ENCODE peak calls at places on chromosomes 2 and 18, in four cellular contexts. One of them, this sample, is unnamed.

GRCh38 chr18:25097119-25098114 is 254.5 kb downstream of the ZNF521 start:
- DNase-seq in NK-92 treated with Interleukin-12 subunit alpha and Interleukin-12 subunit beta, amount 100 ng/mL, for 24 hours: no peak
- DNase-seq in astrocyte of the hippocampus: no peak
- DNase-seq in WTC11: no peak
- DNase-seq in this sample: no peak

GRCh38 chr2:63587814-63588384 is 378 bp downstream of the WDPCP start:
- DNase-seq in NK-92 treated with Interleukin-12 subunit alpha and Interleukin-12 subunit beta, amount 100 ng/mL, for 24 hours: no peak
- DNase-seq in astrocyte of the hippocampus: no peak
- DNase-seq in WTC11: no peak
- DNase-seq in this sample: no peak

GRCh38 chr2:86453838-86454237 is 12.7 kb downstream of the KDM3A start:
- DNase-seq in NK-92 treated with Interleukin-12 subunit alpha and Interleukin-12 subunit beta, amount 100 ng/mL, for 24 hours: no peak
- DNase-seq in astrocyte of the hippocampus: peak; percentile 75
- DNase-seq in WTC11: no peak
- DNase-seq in this sample: no peak

GRCh38 chr18:68764016-68764415 is 33.9 kb upstream of the CCDC102B start:
- DNase-seq in NK-92 treated with Interleukin-12 subunit alpha and Interleukin-12 subunit beta, amount 100 ng/mL, for 24 hours: no peak
- DNase-seq in astrocyte of the hippocampus: no peak
- DNase-seq in WTC11: no peak
- DNase-seq in this sample: no peak

GRCh38 chr2:26561376-26561775 is 79.8 kb downstream of the CIB4 start:
- DNase-seq in NK-92 treated with Interleukin-12 subunit alpha and Interleukin-12 subunit beta, amount 100 ng/mL, for 24 hours: no peak
- DNase-seq in astrocyte of the hippocampus: no peak
- DNase-seq in WTC11: no peak
- DNase-seq in this sample: peak; percentile 5

GRCh38 chr18:8063733-8064132 is 496.6 kb downstream of the PTPRM start:
- DNase-seq in NK-92 treated with Interleukin-12 subunit alpha and Interleukin-12 subunit beta, amount 100 ng/mL, for 24 hours: no peak
- DNase-seq in astrocyte of the hippocampus: no peak
- DNase-seq in WTC11: no peak
- DNase-seq in this sample: no peak

GRCh38 chr2:215404357-215404719 is 31.5 kb downstream of the FN1 start:
- DNase-seq in NK-92 treated with Interleukin-12 subunit alpha and Interleukin-12 subunit beta, amount 100 ng/mL, for 24 hours: no peak
- DNase-seq in astrocyte of the hippocampus: no peak
- DNase-seq in WTC11: no peak
- DNase-seq in this sample: no peak

GRCh38 chr18:68555935-68556334 is 159.0 kb downstream of the TMX3 start:
- DNase-seq in NK-92 treated with Interleukin-12 subunit alpha and Interleukin-12 subunit beta, amount 100 ng/mL, for 24 hours: no peak
- DNase-seq in astrocyte of the hippocampus: no peak
- DNase-seq in WTC11: no peak
- DNase-seq in this sample: no peak

GRCh38 chr2:144131042-144131441 is 388.9 kb downstream of the ZEB2 start:
- DNase-seq in NK-92 treated with Interleukin-12 subunit alpha and Interleukin-12 subunit beta, amount 100 ng/mL, for 24 hours: no peak
- DNase-seq in astrocyte of the hippocampus: no peak
- DNase-seq in WTC11: no peak
- DNase-seq in this sample: no peak

GRCh38 chr18:39453882-39454281 is 1888.3 kb upstream of the CELF4 start:
- DNase-seq in NK-92 treated with Interleukin-12 subunit alpha and Interleukin-12 subunit beta, amount 100 ng/mL, for 24 hours: no peak
- DNase-seq in astrocyte of the hippocampus: peak; percentile 66
- DNase-seq in WTC11: no peak
- DNase-seq in this sample: no peak

GRCh38 chr2:695111-695510 is 17.9 kb upstream of the TMEM18 start:
- DNase-seq in NK-92 treated with Interleukin-12 subunit alpha and Interleukin-12 subunit beta, amount 100 ng/mL, for 24 hours: no peak
- DNase-seq in astrocyte of the hippocampus: no peak
- DNase-seq in WTC11: no peak
- DNase-seq in this sample: no peak

GRCh38 chr2:237322564-237322963 is 91.4 kb downstream of the COL6A3 start:
- DNase-seq in NK-92 treated with Interleukin-12 subunit alpha and Interleukin-12 subunit beta, amount 100 ng/mL, for 24 hours: no peak
- DNase-seq in astrocyte of the hippocampus: no peak
- DNase-seq in WTC11: peak; percentile 51
- DNase-seq in this sample: no peak

This sample was measured in glutamatergic neuron.